ENCODE peak calls at places on chromosomes 2 and 18, in five cellular contexts. A is HFFc6, L is cardiac fibroblast, V is HepG2, C is GM12865. Q is an unnamed sample.

GRCh38 chr2:210459925-210460862 is 16.4 kb downstream of the LANCL1 start:
- DNase-seq in A (no peak), V (no peak), L (no peak), C (peak; percentile 17), Q (no peak)

GRCh38 chr2:202353430-202353829 is 22.7 kb upstream of the BMPR2 start:
- DNase-seq in L (no peak), A (no peak), V (no peak), C (no peak), Q (no peak)

GRCh38 chr2:111168528-111168929 is 47.8 kb downstream of the BCL2L11 start:
- DNase-seq in V (no peak), C (peak; percentile 82), L (peak; percentile 58), A (peak; percentile 77), Q (peak; percentile 89)

GRCh38 chr2:157339965-157340655 is 14.5 kb upstream of the ERMN start:
- DNase-seq in V (no peak), A (no peak), L (no peak), C (no peak), Q (no peak)

GRCh38 chr18:55861266-55861665 is 273.3 kb upstream of the TCF4 start:
- DNase-seq in L (peak; percentile 70), V (no peak), C (no peak), A (peak; percentile 57), Q (no peak)

GRCh38 chr2:71736091-71736878 is 282.9 kb downstream of the DYSF start:
- DNase-seq in C (no peak), L (no peak), V (no peak), A (no peak), Q (no peak)

GRCh38 chr2:229133155-229133772 is 137.8 kb downstream of the PID1 start:
- DNase-seq in A (peak; percentile 29), V (peak; percentile 18), L (peak; percentile 72), C (peak; percentile 13), Q (no peak)

GRCh38 chr2:186515376-186515775 is 29.3 kb downstream of the ZC3H15 start:
- DNase-seq in V (no peak), C (no peak), L (no peak), A (no peak), Q (no peak)

GRCh38 chr2:158781562-158781961 is 13.6 kb upstream of the DAPL1 start:
- DNase-seq in A (no peak), V (no peak), L (peak; percentile 82), C (no peak), Q (no peak)

GRCh38 chr2:127525692-127526141 is 572 bp downstream of the IWS1 start:
- DNase-seq in V (peak; percentile 32), L (peak; percentile 62), A (peak; percentile 32), C (peak; percentile 54), Q (no peak)

GRCh38 chr2:172052000-172052983 is 33.0 kb upstream of the DLX1 start:
- DNase-seq in V (peak; percentile 98), C (no peak), L (peak; percentile 64), A (no peak), Q (no peak)

GRCh38 chr2:2919574-2920365 is 457.8 kb downstream of the EIPR1 start:
- DNase-seq in L (no peak), C (no peak), A (no peak), V (no peak), Q (no peak)

GRCh38 chr2:232418466-232419244 is 12.0 kb downstream of the ALPG start:
- DNase-seq in A (no peak), C (no peak), L (peak; percentile 6), V (no peak), Q (peak; percentile 67)

GRCh38 chr18:3458952-3459853 is 9.2 kb downstream of the TGIF1 start:
- DNase-seq in A (peak; percentile 29), L (peak; percentile 58), V (no peak), C (peak; percentile 25), Q (no peak)

GRCh38 chr18:29164020-29164706 is 987.2 kb upstream of the CDH2 start:
- DNase-seq in A (peak; percentile 96), V (peak; percentile 3), L (peak; percentile 94), C (no peak), Q (no peak)

GRCh38 chr18:8037296-8037695 is 470.2 kb downstream of the PTPRM start:
- DNase-seq in V (no peak), C (no peak), A (no peak), L (no peak), Q (no peak)

GRCh38 chr2:108243566-108243965 is 3.8 kb downstream of the SULT1C3 start:
- DNase-seq in A (peak; percentile 26), L (peak; percentile 6), V (no peak), C (no peak), Q (no peak)

GRCh38 chr2:217912030-217913024 is 90.5 kb downstream of the TNS1 start:
- DNase-seq in C (no peak), L (no peak), V (no peak), A (no peak), Q (no peak)

GRCh38 chr2:224584111-224584764 is 925 bp downstream of the CUL3 start:
- DNase-seq in V (peak; percentile 34), L (peak; percentile 42), A (peak; percentile 41), C (peak; percentile 37), Q (peak; percentile 38)

GRCh38 chr2:121052507-121052906 is 232.5 kb downstream of the TFCP2L1 start:
- DNase-seq in V (no peak), L (no peak), C (no peak), A (no peak), Q (no peak)

GRCh38 chr2:142834003-142834402 is 43.5 kb upstream of the KYNU start:
- DNase-seq in V (no peak), A (no peak), L (peak; percentile 42), C (no peak), Q (no peak)

GRCh38 chr2:240140511-240140910 is at the start of gene OTOS:
- DNase-seq in A (no peak), C (no peak), L (no peak), V (no peak), Q (no peak)
- TF ChIP-seq CTCF in A (no peak), C (no peak), L (no peak), V (no peak), Q (no peak)

DNA sequence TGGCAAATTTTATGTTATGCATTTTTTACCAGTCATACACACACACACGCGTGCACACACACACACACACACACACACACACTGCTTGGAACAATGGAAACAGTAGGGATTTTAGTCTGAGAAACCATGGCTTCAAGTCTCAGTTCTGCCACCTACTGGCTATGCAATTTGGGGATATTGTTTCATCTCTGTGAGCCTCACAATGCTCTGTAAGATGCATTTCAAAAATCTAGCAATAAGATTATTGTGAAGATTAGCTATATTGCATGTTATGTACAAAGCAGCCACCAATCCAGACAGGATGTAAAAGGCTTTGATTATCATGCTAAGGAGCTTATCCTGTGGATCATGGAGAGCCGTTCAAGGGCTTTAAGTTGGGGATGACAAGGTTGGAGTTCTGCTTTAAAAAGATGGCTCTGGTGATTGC is 401.4 kb downstream of the NBAS start:
- DNase-seq in A (peak; percentile 62), L (peak; percentile 64), C (peak; percentile 46), V (peak; percentile 49), Q (peak; percentile 40)
- TF ChIP-seq CTCF in A (peak; percentile 78), L (peak; percentile 67), C (peak; percentile 65), V (peak; percentile 64), Q (peak; percentile 60)

GRCh38 chr2:99692785-99693184 is 203.0 kb upstream of the REV1 start:
- DNase-seq in A (no peak), L (no peak), V (no peak), C (no peak), Q (no peak)
- TF ChIP-seq CTCF in A (peak; percentile 8), L (no peak), V (peak; percentile 17), C (no peak), Q (no peak)

DNA sequence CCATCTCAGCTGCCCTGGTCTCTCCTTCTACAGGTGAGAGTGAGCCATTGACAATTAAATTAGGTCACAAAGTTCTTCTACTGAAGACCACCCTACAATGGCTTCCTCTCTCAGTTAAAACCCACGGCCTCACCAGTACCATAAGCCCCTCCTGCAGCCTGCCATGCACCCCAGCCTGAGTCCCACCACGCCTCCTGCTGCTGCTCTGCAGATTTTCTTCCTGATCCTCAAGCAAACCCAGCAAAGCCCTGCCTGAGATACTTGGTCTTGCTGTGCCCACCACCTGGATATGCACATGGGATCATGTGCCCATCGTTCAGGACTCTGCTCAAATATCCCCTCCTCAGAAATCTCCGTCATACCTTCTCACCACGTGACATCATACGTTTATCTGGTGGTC is 696.6 kb downstream of the RNF144A start:
- DNase-seq in V (no peak), L (no peak), A (no peak), C (no peak), Q (no peak)
- TF ChIP-seq CTCF in V (no peak), L (no peak), A (no peak), C (no peak), Q (no peak)

GRCh38 chr18:34345738-34346137 is 121.0 kb upstream of the NOL4 start:
- DNase-seq in C (no peak), L (no peak), V (no peak), A (no peak), Q (no peak)
- TF ChIP-seq CTCF in C (no peak), L (no peak), V (no peak), A (no peak), Q (no peak)

DNA sequence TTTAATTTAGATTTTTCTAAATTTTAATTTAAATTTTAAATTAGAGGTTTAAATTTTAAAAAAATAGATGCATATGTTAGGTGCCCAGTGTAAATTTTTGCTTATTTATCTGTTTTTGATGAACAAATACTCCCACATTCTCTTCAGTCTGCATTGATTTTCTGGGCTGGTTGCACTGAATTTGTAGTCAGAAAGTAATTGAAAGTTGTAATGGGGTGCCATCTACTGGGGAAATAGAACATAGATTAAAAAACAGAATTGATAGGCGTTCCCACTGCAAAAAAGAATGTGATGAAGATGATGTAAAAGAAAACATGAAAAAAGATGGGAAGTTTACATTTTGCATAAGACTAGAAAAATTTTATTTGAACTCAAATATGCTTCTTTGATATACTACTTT is 51.7 kb upstream of the CCDC85A start:
- DNase-seq in A (peak; percentile 43), V (peak; percentile 60), C (peak; percentile 31), L (peak; percentile 67), Q (no peak)
- TF ChIP-seq CTCF in A (peak; percentile 80), V (peak; percentile 64), C (peak; percentile 28), L (peak; percentile 50), Q (peak; percentile 51)

DNA sequence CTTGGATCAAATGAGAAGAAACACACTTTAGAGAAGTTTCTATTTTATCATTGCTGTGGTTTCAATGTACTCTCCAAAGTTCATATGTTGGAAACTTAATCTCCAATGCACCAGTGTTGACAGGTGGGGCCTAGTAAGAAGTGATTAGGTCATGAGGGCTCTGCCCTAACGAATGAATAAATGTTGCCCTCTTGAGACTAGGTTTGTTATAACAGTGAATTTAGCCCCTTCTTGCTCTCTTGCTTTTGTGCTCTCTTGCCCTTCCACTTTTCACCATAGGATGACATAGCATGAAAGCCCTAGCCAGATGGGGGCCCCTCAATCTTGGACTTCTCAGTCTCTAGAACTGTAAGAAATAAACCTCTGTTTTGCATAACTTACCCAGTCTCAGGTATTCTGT is 664.8 kb downstream of the DCC start:
- DNase-seq in L (no peak), A (no peak), C (peak; percentile 4), V (no peak), Q (no peak)
- TF ChIP-seq CTCF in L (no peak), A (no peak), C (no peak), V (no peak), Q (no peak)